ENCODE peak calls at places on chromosomes 13 and 19, in five cellular contexts. M, U, V, L and J are unnamed samples.

GRCh38 chr13:23160241-23161175 is 20.3 kb upstream of the SGCG start:
- DNase-seq in M (no peak), U (no peak), V (no peak), L (no peak), J (peak)

GRCh38 chr19:41411682-41412265 is 14.2 kb downstream of the BCKDHA start:
- DNase-seq in M (no peak), U (no peak), V (no peak), L (peak), J (no peak)

GRCh38 chr19:18438331-18439024 is 545 bp upstream of the ISYNA1 start:
- DNase-seq in M (no peak), U (peak), V (peak), L (peak), J (peak)

GRCh38 chr13:91017031-91017668 is 330.3 kb upstream of the MIR17HG start:
- DNase-seq in M (no peak), U (peak), V (no peak), L (no peak), J (peak)

GRCh38 chr19:2455481-2456300 is 1.1 kb downstream of the LMNB2 start:
- DNase-seq in M (no peak), U (no peak), V (peak), L (no peak), J (no peak)

GRCh38 chr19:9073806-9074205 is 13.1 kb upstream of the OR1M1 start:
- DNase-seq in M (no peak), U (no peak), V (no peak), L (no peak), J (no peak)

GRCh38 chr19:35715981-35716734 is 1.6 kb upstream of the KMT2B start:
- DNase-seq in M (no peak), U (no peak), V (peak), L (no peak), J (no peak)

GRCh38 chr19:46782355-46783019 is 5.9 kb downstream of the SLC1A5 start:
- DNase-seq in M (no peak), U (no peak), V (no peak), L (no peak), J (no peak)

GRCh38 chr13:113545455-113545930 is 39.1 kb upstream of the TFDP1 start:
- DNase-seq in M (no peak), U (peak), V (no peak), L (no peak), J (peak)

GRCh38 chr19:47056416-47056815 is 8.0 kb upstream of the TMEM160 start:
- DNase-seq in M (no peak), U (no peak), V (no peak), L (no peak), J (no peak)

GRCh38 chr19:49741210-49741844 is 21.8 kb downstream of the TSKS start:
- DNase-seq in M (no peak), U (no peak), V (no peak), L (no peak), J (no peak)

GRCh38 chr13:62473944-62474237 is 1058.2 kb upstream of the PCDH20 start:
- DNase-seq in M (no peak), U (no peak), V (no peak), L (no peak), J (no peak)

GRCh38 chr13:59568306-59568705 is 595.4 kb downstream of the DIAPH3 start:
- DNase-seq in M (no peak), U (peak), V (no peak), L (no peak), J (no peak)

GRCh38 chr19:8017808-8018207 is 12.4 kb upstream of the ELAVL1 start:
- DNase-seq in M (no peak), U (no peak), V (no peak), L (no peak), J (no peak)

GRCh38 chr19:18373892-18374629 is 11.9 kb upstream of the GDF15 start:
- DNase-seq in M (peak), U (peak), V (peak), L (peak), J (peak)

GRCh38 chr13:44397766-44398223 is 24.2 kb downstream of the SERP2 start:
- DNase-seq in M (no peak), U (no peak), V (no peak), L (no peak), J (no peak)

GRCh38 chr13:74203576-74203975 is 69.4 kb upstream of the KLF12 start:
- DNase-seq in M (no peak), U (no peak), V (no peak), L (no peak), J (no peak)

GRCh38 chr19:2049741-2050348 is 1.2 kb downstream of the MKNK2 start:
- DNase-seq in M (peak), U (peak), V (peak), L (peak), J (peak)

GRCh38 chr13:66076417-66076816 is 1153.7 kb downstream of the PCDH9 start:
- DNase-seq in M (no peak), U (no peak), V (no peak), L (no peak), J (no peak)

GRCh38 chr19:5932146-5932545 is 18.1 kb downstream of the CAPS start:
- DNase-seq in M (no peak), U (no peak), V (no peak), L (no peak), J (no peak)

GRCh38 chr19:47778954-47779351 is 450 bp downstream of the SELENOW start:
- DNase-seq in M (peak), U (peak), V (peak), L (no peak), J (no peak)

GRCh38 chr19:9847087-9847671 is 12.1 kb downstream of the PIN1 start:
- DNase-seq in M (no peak), U (peak), V (peak), L (no peak), J (peak)

GRCh38 chr19:7550987-7551761 is 15.7 kb downstream of the PNPLA6 start:
- DNase-seq in M (no peak), U (peak), V (peak), L (peak), J (peak)

GRCh38 chr13:57557979-57558529 is 73.5 kb upstream of the PCDH17 start:
- DNase-seq in M (no peak), U (peak), V (no peak), L (no peak), J (no peak)

DNA sequence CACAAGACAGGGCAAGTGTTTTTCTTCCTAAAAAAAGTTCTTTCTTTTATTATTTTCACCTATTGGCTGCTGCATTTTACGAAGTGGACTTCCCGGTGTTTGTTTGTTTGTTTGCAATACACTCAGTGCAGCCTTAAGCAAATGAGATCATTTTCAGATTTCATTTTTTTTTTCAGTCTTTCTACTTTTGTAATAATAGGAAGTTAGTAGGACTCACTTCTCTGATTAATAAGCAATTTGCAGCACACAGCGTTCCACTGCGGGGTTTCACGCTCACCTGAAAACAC is 128.3 kb downstream of the STK24 start:
- DNase-seq in M (no peak), U (no peak), V (no peak), L (no peak), J (no peak)
- TF ChIP-seq CTCF in M (no peak), U (no peak), V (no peak), L (no peak), J (peak)

GRCh38 chr13:79995334-79995733 is 345.6 kb downstream of the SPRY2 start:
- DNase-seq in M (no peak), U (peak), V (no peak), L (no peak), J (no peak)
- TF ChIP-seq CTCF in M (no peak), U (no peak), V (no peak), L (no peak), J (no peak)

GRCh38 chr13:33817843-33818661 is at the start of gene RFC3:
- DNase-seq in M (peak), U (peak), V (peak), L (peak), J (peak)
- TF ChIP-seq CTCF in M (no peak), U (no peak), V (no peak), L (no peak), J (no peak)

DNA sequence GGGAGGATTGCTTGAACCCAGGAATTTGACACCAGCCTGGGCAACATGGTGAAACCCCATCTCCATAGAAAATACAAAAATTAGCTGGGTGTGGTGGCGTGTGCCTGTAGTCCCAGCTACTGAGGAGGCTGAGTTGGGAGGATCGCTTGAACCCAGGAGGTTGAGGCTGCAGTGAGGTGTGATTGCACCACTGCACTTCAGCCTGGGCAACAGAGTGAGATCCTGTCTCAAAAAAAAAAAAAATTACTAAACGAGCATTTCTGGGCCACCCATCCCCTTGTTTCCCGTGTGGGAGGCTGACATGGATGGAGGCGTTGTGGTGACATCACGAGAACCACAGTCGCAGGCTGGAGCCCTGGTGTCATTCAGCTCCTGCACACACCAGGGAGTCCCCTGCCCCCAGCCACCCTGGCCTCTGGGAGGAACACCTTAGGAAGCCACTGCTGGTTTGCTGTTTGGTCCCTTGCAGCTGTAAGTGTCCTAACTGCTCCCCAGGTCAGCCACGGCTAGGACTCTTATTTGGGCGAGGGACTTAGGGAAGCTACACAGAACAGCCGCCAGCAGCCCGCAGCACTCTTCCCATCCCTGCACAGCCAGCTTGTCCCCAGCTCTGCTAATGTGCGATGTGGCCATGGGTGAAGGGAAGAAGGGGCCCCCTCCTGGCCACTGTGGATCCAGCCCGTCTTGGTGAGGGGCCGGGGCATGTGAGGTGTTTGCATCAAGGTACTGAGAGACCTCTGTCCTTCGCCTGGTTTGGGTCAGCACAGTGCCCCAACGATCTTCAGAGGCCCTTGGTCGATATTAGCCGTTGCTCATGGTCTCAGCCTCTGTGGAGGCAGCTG is 12.7 kb downstream of the NKPD1 start:
- DNase-seq in M (no peak), U (no peak), V (no peak), L (no peak), J (no peak)
- TF ChIP-seq CTCF in M (no peak), U (no peak), V (no peak), L (no peak), J (no peak)

DNA sequence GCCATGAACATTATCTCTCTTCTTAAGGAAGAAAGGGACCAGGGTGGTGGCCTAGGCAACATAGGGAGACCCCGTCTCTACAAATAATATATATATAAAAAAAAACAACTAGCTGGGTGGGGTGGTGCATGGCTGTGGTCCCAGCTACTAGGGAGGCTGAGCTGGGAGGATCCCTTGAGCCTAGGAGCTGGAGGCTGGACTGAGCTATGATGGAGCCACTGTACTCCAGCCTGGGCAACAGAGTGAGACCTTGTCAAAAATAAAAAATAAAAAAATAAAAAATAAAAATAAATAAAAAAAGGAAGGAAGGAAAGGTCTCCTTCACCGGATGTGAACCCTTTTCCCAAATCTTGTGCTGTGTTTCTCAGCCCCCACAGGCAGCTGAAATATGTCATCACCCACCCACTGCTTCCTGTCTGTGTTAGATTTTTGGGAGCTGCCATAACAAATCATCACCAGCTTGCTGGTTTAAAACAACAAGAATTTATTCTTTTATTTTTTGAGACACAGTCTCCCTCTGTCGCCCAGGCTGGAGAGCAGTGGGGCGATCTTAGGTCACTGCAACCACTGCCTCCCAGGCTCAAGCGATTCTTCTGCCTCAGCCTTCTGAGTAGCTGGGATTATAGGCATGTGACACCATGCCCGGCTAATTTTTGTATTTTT is 9.5 kb upstream of the TSPAN16 start:
- DNase-seq in M (no peak), U (peak), V (no peak), L (no peak), J (no peak)
- TF ChIP-seq CTCF in M (no peak), U (no peak), V (no peak), L (peak), J (no peak)

GRCh38 chr19:51784922-51785690 is 9.9 kb upstream of the FPR3 start:
- DNase-seq in M (peak), U (no peak), V (peak), L (peak), J (no peak)

GRCh38 chr19:51784109-51784785 is 10.7 kb upstream of the FPR3 start:
- DNase-seq in M (no peak), U (no peak), V (no peak), L (no peak), J (no peak)

GRCh38 chr19:51779703-51780102 is 15.3 kb upstream of the FPR3 start:
- DNase-seq in M (no peak), U (no peak), V (no peak), L (no peak), J (no peak)

GRCh38 chr19:51786651-51787494 is 8.1 kb upstream of the FPR3 start:
- DNase-seq in M (no peak), U (no peak), V (no peak), L (no peak), J (no peak)

DNA sequence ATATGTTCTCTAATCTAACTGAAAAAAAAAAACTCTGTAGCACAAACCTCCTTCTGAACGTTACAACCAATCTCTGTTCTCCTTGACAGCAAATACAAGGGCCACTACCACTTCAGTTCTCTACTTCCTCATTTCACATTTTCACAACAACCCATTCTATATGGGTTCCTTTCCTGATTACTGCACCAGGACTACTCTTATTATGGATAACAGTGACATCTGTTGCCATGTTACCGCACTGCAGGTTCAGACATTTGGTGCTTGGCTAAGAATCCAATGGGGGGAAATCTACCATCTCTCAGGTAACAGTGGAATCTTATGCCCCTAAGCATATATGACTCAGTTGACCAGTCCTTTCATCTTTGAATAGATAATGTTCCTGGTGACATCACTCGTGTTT is 11.6 kb upstream of the FPR3 start:
- DNase-seq in M (no peak), U (no peak), V (no peak), L (no peak), J (no peak)
- TF ChIP-seq CTCF in M (no peak), U (no peak), V (no peak), L (no peak), J (no peak)

GRCh38 chr13:48946163-48946562 is 29.5 kb upstream of the FNDC3A start:
- DNase-seq in M (no peak), U (no peak), V (no peak), L (no peak), J (no peak)

GRCh38 chr13:48945626-48946025 is 30.1 kb upstream of the FNDC3A start:
- DNase-seq in M (no peak), U (no peak), V (no peak), L (no peak), J (no peak)

GRCh38 chr13:48949566-48950506 is 25.9 kb upstream of the FNDC3A start:
- DNase-seq in M (no peak), U (no peak), V (no peak), L (no peak), J (no peak)

GRCh38 chr13:48954086-48954485 is 21.6 kb upstream of the FNDC3A start:
- DNase-seq in M (no peak), U (no peak), V (no peak), L (no peak), J (no peak)

GRCh38 chr13:48950507-48950886 is 25.2 kb upstream of the FNDC3A start:
- DNase-seq in M (no peak), U (no peak), V (no peak), L (no peak), J (no peak)
- TF ChIP-seq CTCF in M (no peak), U (no peak), V (no peak), L (no peak), J (no peak)